ENCODE peak calls at places on chromosomes 3 and 15, in eight cellular contexts. One of them, this sample, is unnamed.

GRCh38 chr3:129992781-129993180 is 18.3 kb downstream of the TRH start:
- DNase-seq in iPS-NIHi11: peak
- DNase-seq in AG09309: no peak
- DNase-seq in ELR: peak
- DNase-seq in mucosa of gallbladder: no peak
- DNase-seq in hepatocyte: peak
- DNase-seq in AML-193: no peak
- DNase-seq in Caki2: no peak
- DNase-seq in this sample: no peak

GRCh38 chr3:197996855-197997254 is 36.8 kb downstream of the LMLN start:
- DNase-seq in iPS-NIHi11: no peak
- DNase-seq in AG09309: no peak
- DNase-seq in ELR: no peak
- DNase-seq in mucosa of gallbladder: no peak
- DNase-seq in hepatocyte: no peak
- DNase-seq in AML-193: no peak
- DNase-seq in Caki2: no peak
- DNase-seq in this sample: no peak

GRCh38 chr3:101074518-101074917 is 81.3 kb upstream of the ABI3BP start:
- DNase-seq in iPS-NIHi11: no peak
- DNase-seq in AG09309: no peak
- DNase-seq in ELR: peak
- DNase-seq in mucosa of gallbladder: no peak
- DNase-seq in hepatocyte: no peak
- DNase-seq in AML-193: no peak
- DNase-seq in Caki2: no peak
- DNase-seq in this sample: no peak

GRCh38 chr3:30471076-30471475 is 135.3 kb upstream of the TGFBR2 start:
- DNase-seq in iPS-NIHi11: no peak
- DNase-seq in AG09309: no peak
- DNase-seq in ELR: no peak
- DNase-seq in mucosa of gallbladder: no peak
- DNase-seq in hepatocyte: no peak
- DNase-seq in AML-193: no peak
- DNase-seq in Caki2: no peak
- DNase-seq in this sample: peak

GRCh38 chr3:128033102-128033501 is 19.1 kb upstream of the SEC61A1 start:
- DNase-seq in iPS-NIHi11: no peak
- DNase-seq in AG09309: no peak
- DNase-seq in ELR: peak
- DNase-seq in mucosa of gallbladder: no peak
- DNase-seq in hepatocyte: no peak
- DNase-seq in AML-193: no peak
- DNase-seq in Caki2: no peak
- DNase-seq in this sample: peak

GRCh38 chr15:52161406-52161966 is 29.7 kb downstream of the GNB5 start:
- DNase-seq in iPS-NIHi11: no peak
- DNase-seq in AG09309: no peak
- DNase-seq in ELR: no peak
- DNase-seq in mucosa of gallbladder: no peak
- DNase-seq in hepatocyte: no peak
- DNase-seq in AML-193: no peak
- DNase-seq in Caki2: no peak
- DNase-seq in this sample: no peak

GRCh38 chr3:57283366-57283765 is 9.1 kb downstream of the ASB14 start:
- DNase-seq in iPS-NIHi11: no peak
- DNase-seq in AG09309: no peak
- DNase-seq in ELR: no peak
- DNase-seq in mucosa of gallbladder: no peak
- DNase-seq in hepatocyte: no peak
- DNase-seq in AML-193: no peak
- DNase-seq in Caki2: no peak
- DNase-seq in this sample: no peak

GRCh38 chr15:101091080-101092017 is 160.5 kb downstream of the CHSY1 start:
- DNase-seq in iPS-NIHi11: no peak
- DNase-seq in AG09309: peak
- DNase-seq in ELR: peak
- DNase-seq in mucosa of gallbladder: peak
- DNase-seq in hepatocyte: no peak
- DNase-seq in AML-193: no peak
- DNase-seq in Caki2: no peak
- DNase-seq in this sample: no peak

GRCh38 chr3:24958910-24959447 is 464.3 kb upstream of the THRB start:
- DNase-seq in iPS-NIHi11: no peak
- DNase-seq in AG09309: no peak
- DNase-seq in ELR: no peak
- DNase-seq in mucosa of gallbladder: no peak
- DNase-seq in hepatocyte: no peak
- DNase-seq in AML-193: no peak
- DNase-seq in Caki2: no peak
- DNase-seq in this sample: no peak

This sample was measured in NCI-H226.